ENCODE peak calls at places on chromosomes 5 and 9, in nine cellular contexts. D, K, F, M, N, O, A, W and I are unnamed samples.
A peak's percentile ranks its signal among the peaks of the same experiment; 100 is the strongest.

GRCh38 chr5:40233268-40233667 is 446.4 kb upstream of the PTGER4 start:
- DNase-seq in D (no peak), K (no peak), F (no peak), M (peak; percentile 32), N (no peak), O (peak; percentile 66), A (no peak), W (no peak), I (no peak)

GRCh38 chr5:62488531-62488930 is 76.0 kb downstream of the IPO11 start:
- DNase-seq in D (no peak), K (no peak), F (no peak), M (peak; percentile 32), N (no peak), O (no peak), A (no peak), W (no peak), I (no peak)

GRCh38 chr9:130701059-130702022 is 7.8 kb downstream of the EXOSC2 start:
- DNase-seq in D (peak; percentile 82), K (peak; percentile 76), F (peak; percentile 71), M (no peak), N (peak; percentile 82), O (peak; percentile 88), A (peak; percentile 91), W (peak; percentile 84), I (peak; percentile 78)

GRCh38 chr9:113995963-113996362 is 82.1 kb downstream of the AMBP start:
- DNase-seq in D (no peak), K (no peak), F (no peak), M (no peak), N (no peak), O (no peak), A (no peak), W (no peak), I (no peak)

GRCh38 chr5:40386293-40386692 is 293.4 kb upstream of the PTGER4 start:
- DNase-seq in D (no peak), K (no peak), F (no peak), M (peak; percentile 29), N (no peak), O (peak; percentile 55), A (no peak), W (no peak), I (peak; percentile 5)

GRCh38 chr5:16666861-16667481 is 50.2 kb upstream of the RETREG1 start:
- DNase-seq in D (peak; percentile 57), K (peak; percentile 66), F (no peak), M (no peak), N (peak; percentile 70), O (peak; percentile 15), A (peak; percentile 47), W (peak; percentile 73), I (peak; percentile 65)

GRCh38 chr5:123157797-123158528 is 68.9 kb downstream of the PRDM6 start:
- DNase-seq in D (no peak), K (no peak), F (no peak), M (peak; percentile 72), N (no peak), O (peak; percentile 83), A (no peak), W (no peak), I (no peak)

GRCh38 chr9:118991366-118992285 is 377.6 kb downstream of the BRINP1 start:
- DNase-seq in D (no peak), K (no peak), F (no peak), M (peak; percentile 27), N (no peak), O (no peak), A (peak; percentile 57), W (no peak), I (no peak)

GRCh38 chr5:6484899-6485298 is 36.2 kb downstream of the UBE2QL1 start:
- DNase-seq in D (no peak), K (no peak), F (no peak), M (no peak), N (no peak), O (no peak), A (no peak), W (no peak), I (no peak)

GRCh38 chr5:68245325-68245724 is 29.8 kb downstream of the PIK3R1 start:
- DNase-seq in D (no peak), K (no peak), F (no peak), M (no peak), N (no peak), O (peak; percentile 43), A (no peak), W (no peak), I (no peak)
- H3K4me1 ChIP-seq in D (peaks cover 2% of the 10 kb centered on the region), K (peaks cover 100% of the 10 kb centered on the region), F (no peaks in the 10 kb centered on the region), M (no peaks in the 10 kb centered on the region), N (peaks cover 85% of the 10 kb centered on the region), O (peaks cover 6% of the 10 kb centered on the region), A (peaks cover 13% of the 10 kb centered on the region), W (peaks cover 6% of the 10 kb centered on the region), I (peaks cover 13% of the 10 kb centered on the region)

GRCh38 chr9:136143215-136144001 is 24.7 kb upstream of the TMEM250 start:
- DNase-seq in D (no peak), K (no peak), F (no peak), M (no peak), N (peak; percentile 20), O (peak; percentile 9), A (peak; percentile 59), W (no peak), I (no peak)
- TF ChIP-seq CTCF in D (no peak), K (peak; percentile 56), F (no peak), M (peak; percentile 58), N (peak; percentile 19), O (no peak), A (peak; percentile 45), W (no peak), I (peak; percentile 13)

GRCh38 chr5:61332369-61332745 is 299 bp downstream of the ZSWIM6 start:
- DNase-seq in D (no peak), K (peak; percentile 37), F (peak; percentile 43), M (no peak), N (peak; percentile 44), O (no peak), A (peak; percentile 66), W (peak; percentile 25), I (peak; percentile 53)
- H3K27ac ChIP-seq in D (peak overlapping the region; percentile 57), K (peak overlapping the region; percentile 89), F (peak overlapping the region; percentile 91), M (no peak overlapping the region), N (peak overlapping the region; percentile 77), O (peak overlapping the region; percentile 92), A (peak overlapping the region; percentile 84), W (peak overlapping the region; percentile 77), I (peak overlapping the region; percentile 95)

GRCh38 chr9:136107155-136107952 is 11.3 kb downstream of the TMEM250 start:
- DNase-seq in D (peak; percentile 76), K (no peak), F (no peak), M (no peak), N (no peak), O (no peak), A (no peak), W (no peak), I (no peak)
- H3K4me1 ChIP-seq in D (peaks cover 35% of the 10 kb centered on the region), K (peaks cover 82% of the 10 kb centered on the region), F (no peaks in the 10 kb centered on the region), M (peaks cover 10% of the 10 kb centered on the region), N (peaks cover 64% of the 10 kb centered on the region), O (peaks cover 21% of the 10 kb centered on the region), A (peaks cover 19% of the 10 kb centered on the region), W (peaks cover 10% of the 10 kb centered on the region), I (peaks cover 39% of the 10 kb centered on the region)

GRCh38 chr5:43401827-43402226 is 10.4 kb downstream of the CCL28 start:
- DNase-seq in D (no peak), K (no peak), F (no peak), M (no peak), N (no peak), O (peak; percentile 13), A (no peak), W (no peak), I (no peak)
- TF ChIP-seq CTCF in D (no peak), K (no peak), F (no peak), M (peak; percentile 34), N (no peak), O (peak; percentile 17), A (peak; percentile 52), W (no peak), I (no peak)